ENCODE peak calls at places on chromosome 15, in six cellular contexts. One of them, this sample, is unnamed.

GRCh38 chr15:90994059-90994416 is 297 bp downstream of the PRC1 start:
- DNase-seq in ACHN: no peak
- DNase-seq in T-cell: no peak
- DNase-seq in NCI-H2081: peak; percentile 17
- DNase-seq in HFFc6: no peak
- DNase-seq in uterus: no peak
- DNase-seq in this sample: no peak

GRCh38 chr15:73414876-73415275 is 28.1 kb upstream of the REC114 start:
- DNase-seq in ACHN: no peak
- DNase-seq in T-cell: no peak
- DNase-seq in NCI-H2081: no peak
- DNase-seq in HFFc6: no peak
- DNase-seq in uterus: no peak
- DNase-seq in this sample: no peak

GRCh38 chr15:32990071-32990470 is 204.4 kb downstream of the FMN1 start:
- DNase-seq in ACHN: no peak
- DNase-seq in T-cell: no peak
- DNase-seq in NCI-H2081: no peak
- DNase-seq in HFFc6: no peak
- DNase-seq in uterus: no peak
- DNase-seq in this sample: no peak

GRCh38 chr15:71054286-71054952 is 60.9 kb upstream of the THSD4 start:
- DNase-seq in ACHN: no peak
- DNase-seq in T-cell: no peak
- DNase-seq in NCI-H2081: no peak
- DNase-seq in HFFc6: no peak
- DNase-seq in uterus: no peak
- DNase-seq in this sample: no peak

GRCh38 chr15:84855032-84855645 is 29.3 kb upstream of the SLC28A1 start:
- DNase-seq in ACHN: no peak
- DNase-seq in T-cell: no peak
- DNase-seq in NCI-H2081: peak; percentile 36
- DNase-seq in HFFc6: no peak
- DNase-seq in uterus: no peak
- DNase-seq in this sample: no peak

GRCh38 chr15:65028338-65028737 is 1.1 kb downstream of the MTFMT start:
- DNase-seq in ACHN: no peak
- DNase-seq in T-cell: no peak
- DNase-seq in NCI-H2081: no peak
- DNase-seq in HFFc6: no peak
- DNase-seq in uterus: no peak
- DNase-seq in this sample: no peak

GRCh38 chr15:99932676-99933402 is 199.6 kb upstream of the LYSMD4 start:
- DNase-seq in ACHN: no peak
- DNase-seq in T-cell: no peak
- DNase-seq in NCI-H2081: no peak
- DNase-seq in HFFc6: no peak
- DNase-seq in uterus: no peak
- DNase-seq in this sample: no peak

GRCh38 chr15:44094776-44095175 is 100.3 kb downstream of the FRMD5 start:
- DNase-seq in ACHN: no peak
- DNase-seq in T-cell: no peak
- DNase-seq in NCI-H2081: no peak
- DNase-seq in HFFc6: no peak
- DNase-seq in uterus: no peak
- DNase-seq in this sample: no peak

GRCh38 chr15:80396094-80396493 is 8.1 kb upstream of the ARNT2 start:
- DNase-seq in ACHN: no peak
- DNase-seq in T-cell: no peak
- DNase-seq in NCI-H2081: no peak
- DNase-seq in HFFc6: no peak
- DNase-seq in uterus: no peak
- DNase-seq in this sample: no peak

GRCh38 chr15:50219820-50220219 is 37.8 kb downstream of the SLC27A2 start:
- DNase-seq in ACHN: no peak
- DNase-seq in T-cell: no peak
- DNase-seq in NCI-H2081: no peak
- DNase-seq in HFFc6: peak; percentile 51
- DNase-seq in uterus: no peak
- DNase-seq in this sample: no peak

GRCh38 chr15:92637621-92638020 is 18.0 kb downstream of the FAM174B start:
- DNase-seq in ACHN: no peak
- DNase-seq in T-cell: no peak
- DNase-seq in NCI-H2081: peak; percentile 72
- DNase-seq in HFFc6: no peak
- DNase-seq in uterus: no peak
- DNase-seq in this sample: no peak

GRCh38 chr15:27475395-27475794 is 504.4 kb downstream of the GABRG3 start:
- DNase-seq in ACHN: no peak
- DNase-seq in T-cell: no peak
- DNase-seq in NCI-H2081: no peak
- DNase-seq in HFFc6: no peak
- DNase-seq in uterus: no peak
- DNase-seq in this sample: no peak

GRCh38 chr15:49406352-49407118 is 16.5 kb upstream of the FGF7 start:
- DNase-seq in ACHN: no peak
- DNase-seq in T-cell: no peak
- DNase-seq in NCI-H2081: no peak
- DNase-seq in HFFc6: no peak
- DNase-seq in uterus: no peak
- DNase-seq in this sample: no peak

GRCh38 chr15:45129651-45130129 is at the start of the genes DUOX1 and DUOXA1:
- DNase-seq in ACHN: no peak
- DNase-seq in T-cell: no peak
- DNase-seq in NCI-H2081: no peak
- DNase-seq in HFFc6: no peak
- DNase-seq in uterus: no peak
- DNase-seq in this sample: no peak

GRCh38 chr15:32956006-32956405 is 238.2 kb downstream of the GREM1 start:
- DNase-seq in ACHN: peak; percentile 52
- DNase-seq in T-cell: no peak
- DNase-seq in NCI-H2081: peak; percentile 73
- DNase-seq in HFFc6: peak; percentile 70
- DNase-seq in uterus: no peak
- DNase-seq in this sample: no peak

GRCh38 chr15:50549326-50549725 is 2.9 kb upstream of the USP50 start:
- DNase-seq in ACHN: no peak
- DNase-seq in T-cell: no peak
- DNase-seq in NCI-H2081: no peak
- DNase-seq in HFFc6: no peak
- DNase-seq in uterus: no peak
- DNase-seq in this sample: no peak

GRCh38 chr15:66808181-66808824 is 106.3 kb downstream of the SMAD6 start:
- DNase-seq in ACHN: no peak
- DNase-seq in T-cell: no peak
- DNase-seq in NCI-H2081: no peak
- DNase-seq in HFFc6: no peak
- DNase-seq in uterus: no peak
- DNase-seq in this sample: no peak

GRCh38 chr15:70342554-70343548 is 245.1 kb upstream of the TLE3 start:
- DNase-seq in ACHN: no peak
- DNase-seq in T-cell: no peak
- DNase-seq in NCI-H2081: no peak
- DNase-seq in HFFc6: no peak
- DNase-seq in uterus: no peak
- DNase-seq in this sample: no peak

GRCh38 chr15:81809543-81809942 is 236.3 kb downstream of the MEX3B start:
- DNase-seq in ACHN: no peak
- DNase-seq in T-cell: no peak
- DNase-seq in NCI-H2081: peak; percentile 53
- DNase-seq in HFFc6: no peak
- DNase-seq in uterus: no peak
- DNase-seq in this sample: no peak

GRCh38 chr15:57541271-57541670 is 50.4 kb upstream of the MYZAP start:
- DNase-seq in ACHN: no peak
- DNase-seq in T-cell: no peak
- DNase-seq in NCI-H2081: no peak
- DNase-seq in HFFc6: no peak
- DNase-seq in uterus: no peak
- DNase-seq in this sample: no peak

GRCh38 chr15:58760385-58761009 is 10.6 kb upstream of the MINDY2 start:
- DNase-seq in ACHN: no peak
- DNase-seq in T-cell: no peak
- DNase-seq in NCI-H2081: no peak
- DNase-seq in HFFc6: no peak
- DNase-seq in uterus: no peak
- DNase-seq in this sample: no peak

GRCh38 chr15:25700916-25701315 is 162.2 kb downstream of the ATP10A start:
- DNase-seq in ACHN: no peak
- DNase-seq in T-cell: no peak
- DNase-seq in NCI-H2081: no peak
- DNase-seq in HFFc6: no peak
- DNase-seq in uterus: no peak
- DNase-seq in this sample: no peak

GRCh38 chr15:90020041-90020735 is 19.1 kb downstream of the ZNF710 start:
- DNase-seq in ACHN: no peak
- DNase-seq in T-cell: no peak
- DNase-seq in NCI-H2081: no peak
- DNase-seq in HFFc6: no peak
- DNase-seq in uterus: no peak
- DNase-seq in this sample: no peak

GRCh38 chr15:39908186-39908585 is 11.9 kb downstream of the GPR176 start:
- DNase-seq in ACHN: peak; percentile 42
- DNase-seq in T-cell: no peak
- DNase-seq in NCI-H2081: no peak
- DNase-seq in HFFc6: peak; percentile 88
- DNase-seq in uterus: no peak
- DNase-seq in this sample: no peak

GRCh38 chr15:61987824-61988223 is 72.4 kb downstream of the VPS13C start:
- DNase-seq in ACHN: no peak
- DNase-seq in T-cell: no peak
- DNase-seq in NCI-H2081: no peak
- DNase-seq in HFFc6: no peak
- DNase-seq in uterus: no peak
- DNase-seq in this sample: no peak

GRCh38 chr15:79811406-79812405 is 85.1 kb downstream of the MTHFS start:
- DNase-seq in ACHN: no peak
- DNase-seq in T-cell: no peak
- DNase-seq in NCI-H2081: peak; percentile 55
- DNase-seq in HFFc6: no peak
- DNase-seq in uterus: peak; percentile 29
- DNase-seq in this sample: no peak

GRCh38 chr15:77944002-77944867 is 133.3 kb downstream of the TBC1D2B start:
- DNase-seq in ACHN: peak; percentile 51
- DNase-seq in T-cell: peak; percentile 14
- DNase-seq in NCI-H2081: peak; percentile 28
- DNase-seq in HFFc6: peak; percentile 13
- DNase-seq in uterus: peak; percentile 79
- DNase-seq in this sample: peak; percentile 21

GRCh38 chr15:45635191-45635638 is 386 bp downstream of the SQOR start:
- DNase-seq in ACHN: peak; percentile 63
- DNase-seq in T-cell: peak; percentile 47
- DNase-seq in NCI-H2081: peak; percentile 30
- DNase-seq in HFFc6: peak; percentile 15
- DNase-seq in uterus: peak; percentile 58
- DNase-seq in this sample: peak; percentile 73

GRCh38 chr15:77983708-77984445 is 93.6 kb downstream of the TBC1D2B start:
- DNase-seq in ACHN: no peak
- DNase-seq in T-cell: no peak
- DNase-seq in NCI-H2081: no peak
- DNase-seq in HFFc6: no peak
- DNase-seq in uterus: peak; percentile 22
- DNase-seq in this sample: no peak

GRCh38 chr15:69991493-69991892 is 106.2 kb downstream of the TLE3 start:
- DNase-seq in ACHN: no peak
- DNase-seq in T-cell: no peak
- DNase-seq in NCI-H2081: no peak
- DNase-seq in HFFc6: no peak
- DNase-seq in uterus: no peak
- DNase-seq in this sample: no peak

GRCh38 chr15:45130291-45131000 is 652 bp downstream of the DUOX1 start:
- DNase-seq in ACHN: no peak
- DNase-seq in T-cell: no peak
- DNase-seq in NCI-H2081: no peak
- DNase-seq in HFFc6: no peak
- DNase-seq in uterus: no peak
- DNase-seq in this sample: no peak

GRCh38 chr15:42133356-42133755 is 23.1 kb downstream of the PLA2G4F start:
- DNase-seq in ACHN: no peak
- DNase-seq in T-cell: no peak
- DNase-seq in NCI-H2081: no peak
- DNase-seq in HFFc6: no peak
- DNase-seq in uterus: no peak
- DNase-seq in this sample: no peak

GRCh38 chr15:47398594-47398993 is 318.7 kb upstream of the SEMA6D start:
- DNase-seq in ACHN: no peak
- DNase-seq in T-cell: no peak
- DNase-seq in NCI-H2081: no peak
- DNase-seq in HFFc6: no peak
- DNase-seq in uterus: no peak
- DNase-seq in this sample: no peak

GRCh38 chr15:69193948-69194827 is 33.8 kb downstream of the GLCE start:
- DNase-seq in ACHN: no peak
- DNase-seq in T-cell: no peak
- DNase-seq in NCI-H2081: no peak
- DNase-seq in HFFc6: peak; percentile 48
- DNase-seq in uterus: no peak
- DNase-seq in this sample: no peak

GRCh38 chr15:48555244-48555804 is 90.2 kb downstream of the FBN1 start:
- DNase-seq in ACHN: no peak
- DNase-seq in T-cell: no peak
- DNase-seq in NCI-H2081: no peak
- DNase-seq in HFFc6: peak; percentile 89
- DNase-seq in uterus: no peak
- DNase-seq in this sample: no peak

GRCh38 chr15:70475921-70476320 is 287.4 kb downstream of the UACA start:
- DNase-seq in ACHN: peak; percentile 53
- DNase-seq in T-cell: no peak
- DNase-seq in NCI-H2081: no peak
- DNase-seq in HFFc6: no peak
- DNase-seq in uterus: no peak
- DNase-seq in this sample: no peak

GRCh38 chr15:84947947-84948830 is 33.5 kb upstream of the PDE8A start:
- DNase-seq in ACHN: no peak
- DNase-seq in T-cell: no peak
- DNase-seq in NCI-H2081: no peak
- DNase-seq in HFFc6: peak; percentile 93
- DNase-seq in uterus: peak; percentile 49
- DNase-seq in this sample: no peak

This sample was measured in CD8-positive, alpha-beta memory T cell.